ENCODE peak calls at places on chromosomes 5 and 9, in seven cellular contexts. T is PC-9, E is OCI-LY7, R is IMR-90, C is GM23248, B is neuronal stem cell, Q is keratinocyte. K is an unnamed sample.

GRCh38 chr9:105405514-105406131 is 42.2 kb upstream of the FSD1L start:
- DNase-seq in T (no peak), E (peak), R (peak), C (peak), B (no peak), Q (no peak), K (no peak)

GRCh38 chr5:8340739-8341344 is 471.9 kb downstream of the MTRR start:
- DNase-seq in T (no peak), E (peak), R (peak), C (peak), B (no peak), Q (no peak), K (no peak)

GRCh38 chr9:75147638-75148037 is 59.3 kb downstream of the OSTF1 start:
- DNase-seq in T (no peak), E (no peak), R (peak), C (peak), B (no peak), Q (no peak), K (no peak)

GRCh38 chr9:74645007-74645639 is 148.0 kb downstream of the RORB start:
- DNase-seq in T (no peak), E (peak), R (no peak), C (peak), B (peak), Q (no peak), K (peak)

GRCh38 chr9:34377402-34377741 is 674 bp upstream of the MYORG start:
- DNase-seq in T (no peak), E (no peak), R (no peak), C (peak), B (no peak), Q (no peak), K (no peak)

GRCh38 chr5:956941-957729 is 51.5 kb upstream of the NKD2 start:
- DNase-seq in T (peak), E (no peak), R (peak), C (peak), B (no peak), Q (no peak), K (no peak)

GRCh38 chr5:62605638-62606037 is 27.0 kb downstream of the LRRC70 start:
- DNase-seq in T (no peak), E (no peak), R (no peak), C (no peak), B (no peak), Q (no peak), K (no peak)

GRCh38 chr9:76567086-76567485 is 108.1 kb downstream of the GCNT1 start:
- DNase-seq in T (no peak), E (no peak), R (no peak), C (peak), B (no peak), Q (no peak), K (no peak)

GRCh38 chr5:2773327-2773726 is 21.9 kb upstream of the IRX2 start:
- DNase-seq in T (no peak), E (no peak), R (no peak), C (no peak), B (no peak), Q (no peak), K (no peak)

GRCh38 chr9:110545705-110546104 is 33.8 kb downstream of the SVEP1 start:
- DNase-seq in T (no peak), E (no peak), R (peak), C (peak), B (no peak), Q (no peak), K (no peak)

GRCh38 chr9:105679406-105680022 is 14.8 kb upstream of the TMEM38B start:
- DNase-seq in T (no peak), E (no peak), R (no peak), C (no peak), B (no peak), Q (no peak), K (no peak)

DNA sequence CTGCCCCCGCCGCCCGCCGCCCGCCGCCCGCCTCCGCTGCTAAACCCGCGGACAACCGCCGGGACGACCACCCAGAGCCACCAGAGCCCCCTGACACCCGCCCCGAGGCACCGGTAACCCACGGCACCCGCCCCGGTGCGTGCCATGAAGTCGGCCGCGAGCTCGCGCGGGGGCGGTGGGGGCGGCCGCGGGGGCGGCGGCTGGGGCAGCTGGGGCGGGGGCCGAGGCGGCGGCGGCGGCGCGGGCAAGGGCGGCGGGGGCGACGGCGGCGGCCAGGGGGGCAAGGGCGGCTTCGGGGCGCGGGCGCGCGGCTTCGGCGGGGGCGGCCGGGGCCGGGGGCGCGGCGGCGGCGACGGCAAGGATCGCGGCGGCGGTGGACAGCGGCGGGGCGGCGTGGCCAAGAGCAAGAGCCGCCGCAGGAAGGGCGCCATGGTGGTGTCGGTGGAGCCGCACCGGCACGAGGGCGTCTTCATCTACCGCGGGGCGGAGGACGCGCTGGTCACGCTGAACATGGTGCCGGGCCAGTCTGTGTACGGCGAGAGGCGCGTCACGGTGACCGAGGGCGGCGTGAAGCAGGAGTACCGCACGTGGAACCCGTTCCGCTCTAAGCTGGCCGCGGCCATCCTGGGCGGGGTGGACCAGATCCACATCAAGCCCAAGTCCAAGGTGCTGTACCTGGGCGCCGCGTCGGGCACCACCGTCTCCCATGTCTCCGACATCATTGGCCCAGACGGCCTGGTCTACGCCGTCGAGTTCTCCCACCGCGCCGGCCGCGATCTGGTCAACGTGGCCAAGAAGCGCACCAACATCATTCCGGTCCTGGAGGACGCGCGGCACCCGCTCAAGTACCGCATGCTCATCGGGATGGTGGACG is 493 bp downstream of the FBLL1 start:
- DNase-seq in T (no peak), E (no peak), R (no peak), C (peak), B (peak), Q (no peak), K (no peak)
- H2AFZ ChIP-seq in T (no peak), E (no peak), R (peak), C (no peak), B (peak), Q (no peak), K (no peak)

GRCh38 chr9:135032041-135032835 is 55.2 kb upstream of the OLFM1 start:
- DNase-seq in T (no peak), E (no peak), R (no peak), C (no peak), B (no peak), Q (no peak), K (no peak)

GRCh38 chr9:135028956-135029355 is 58.5 kb upstream of the OLFM1 start:
- DNase-seq in T (no peak), E (no peak), R (no peak), C (no peak), B (no peak), Q (no peak), K (no peak)

GRCh38 chr9:135029434-135029833 is 58.0 kb upstream of the OLFM1 start:
- DNase-seq in T (no peak), E (no peak), R (no peak), C (no peak), B (no peak), Q (no peak), K (no peak)

GRCh38 chr9:135029871-135030710 is 57.4 kb upstream of the OLFM1 start:
- DNase-seq in T (no peak), E (no peak), R (no peak), C (no peak), B (no peak), Q (no peak), K (no peak)

GRCh38 chr9:135030711-135031245 is 56.7 kb upstream of the OLFM1 start:
- DNase-seq in T (no peak), E (no peak), R (no peak), C (no peak), B (no peak), Q (no peak), K (no peak)
- H2AFZ ChIP-seq in T (no peak), E (no peak), R (no peak), C (no peak), B (no peak), Q (no peak), K (no peak)

GRCh38 chr5:33806736-33807442 is 84.9 kb downstream of the ADAMTS12 start:
- DNase-seq in T (no peak), E (no peak), R (peak), C (peak), B (no peak), Q (no peak), K (no peak)
- H2AFZ ChIP-seq in T (no peak), E (no peak), R (peak), C (peak), B (no peak), Q (peak), K (no peak)

GRCh38 chr5:59923465-59923864 is 29.9 kb upstream of the PDE4D start:
- DNase-seq in T (peak), E (no peak), R (peak), C (peak), B (no peak), Q (no peak), K (no peak)
- H2AFZ ChIP-seq in T (no peak), E (no peak), R (no peak), C (no peak), B (no peak), Q (no peak), K (no peak)

GRCh38 chr9:69376651-69377050 is 51.6 kb downstream of the ENTREP1 start:
- DNase-seq in T (peak), E (no peak), R (peak), C (peak), B (no peak), Q (peak), K (no peak)
- H2AFZ ChIP-seq in T (no peak), E (no peak), R (peak), C (peak), B (no peak), Q (no peak), K (no peak)

GRCh38 chr9:37550781-37551180 is 25.4 kb downstream of the FBXO10 start:
- DNase-seq in T (no peak), E (no peak), R (peak), C (peak), B (no peak), Q (no peak), K (no peak)

GRCh38 chr9:37551468-37551867 is 24.7 kb downstream of the FBXO10 start:
- DNase-seq in T (no peak), E (no peak), R (no peak), C (no peak), B (no peak), Q (no peak), K (no peak)

GRCh38 chr9:37547328-37547878 is 28.8 kb downstream of the FBXO10 start:
- DNase-seq in T (no peak), E (no peak), R (no peak), C (no peak), B (no peak), Q (no peak), K (no peak)

GRCh38 chr9:37551888-37552287 is 24.3 kb downstream of the FBXO10 start:
- DNase-seq in T (no peak), E (no peak), R (no peak), C (no peak), B (no peak), Q (no peak), K (no peak)

GRCh38 chr9:37549527-37549926 is 26.7 kb downstream of the FBXO10 start:
- DNase-seq in T (no peak), E (no peak), R (peak), C (peak), B (no peak), Q (no peak), K (no peak)
- H2AFZ ChIP-seq in T (no peak), E (no peak), R (no peak), C (no peak), B (no peak), Q (no peak), K (no peak)

GRCh38 chr5:173640166-173640804 is 23.8 kb upstream of the BOD1 start:
- DNase-seq in T (no peak), E (no peak), R (no peak), C (no peak), B (no peak), Q (no peak), K (no peak)
- H2AFZ ChIP-seq in T (no peak), E (peak), R (peak), C (no peak), B (peak), Q (no peak), K (no peak)

K was measured in HCT116.